ENCODE peak calls at places on chromosomes 2 and 18, in six cellular contexts. A is H9; J is adrenal gland; S is mammary epithelial cell; D is CD4-positive, alpha-beta T cell; H is lower lobe of right lung. C is an unnamed sample.

GRCh38 chr2:121036226-121036692 is 248.7 kb downstream of the TFCP2L1 start:
- DNase-seq in J (no peak), D (no peak), A (no peak), H (no peak), S (no peak), C (no peak)

GRCh38 chr2:1053781-1054180 is 103.1 kb downstream of the SNTG2 start:
- DNase-seq in D (no peak), J (no peak), S (no peak), H (no peak), A (no peak), C (no peak)

GRCh38 chr2:219679041-219679440 is 51.6 kb downstream of the SLC4A3 start:
- DNase-seq in S (no peak), J (no peak), H (no peak), A (no peak), D (no peak), C (no peak)

GRCh38 chr2:207239754-207240494 is 74.2 kb upstream of the KLF7 start:
- DNase-seq in S (peak), J (no peak), H (no peak), A (no peak), D (no peak), C (no peak)

GRCh38 chr2:88671786-88672427 is 19.6 kb upstream of the RPIA start:
- DNase-seq in J (no peak), S (peak), D (no peak), H (no peak), A (peak), C (no peak)

GRCh38 chr2:142131016-142131714 is at the start of gene LRP1B:
- DNase-seq in A (peak), S (peak), J (peak), H (no peak), D (no peak), C (no peak)

GRCh38 chr18:44767807-44768206 is 87.1 kb downstream of the SETBP1 start:
- DNase-seq in S (no peak), J (no peak), D (no peak), H (no peak), A (no peak), C (no peak)

GRCh38 chr2:186841940-186842339 is 7.0 kb downstream of the ZSWIM2 start:
- DNase-seq in D (no peak), A (no peak), H (no peak), J (no peak), S (no peak), C (no peak)

GRCh38 chr2:96084006-96084857 is 32.1 kb downstream of the ADRA2B start:
- DNase-seq in A (peak), S (no peak), J (no peak), D (no peak), H (peak), C (no peak)

GRCh38 chr2:100845141-100845991 is 25.4 kb downstream of the NPAS2 start:
- DNase-seq in J (no peak), D (no peak), S (no peak), A (no peak), H (no peak), C (no peak)

GRCh38 chr18:3796434-3796833 is 346.5 kb downstream of the TGIF1 start:
- DNase-seq in S (no peak), J (no peak), A (no peak), H (no peak), D (no peak), C (no peak)

GRCh38 chr2:70828914-70829824 is 6.4 kb downstream of the CD207 start:
- DNase-seq in J (no peak), A (no peak), S (no peak), H (no peak), D (no peak), C (peak)

GRCh38 chr18:57051586-57052044 is 95.3 kb upstream of the BOD1L2 start:
- DNase-seq in J (no peak), A (no peak), D (no peak), S (no peak), H (no peak), C (no peak)

GRCh38 chr2:69200107-69200520 is 186.9 kb downstream of the GFPT1 start:
- DNase-seq in S (no peak), J (no peak), D (no peak), A (no peak), H (no peak), C (peak)
- TF ChIP-seq CTCF in S (no peak), J (no peak), D (no peak), A (no peak), H (no peak), C (no peak)

DNA sequence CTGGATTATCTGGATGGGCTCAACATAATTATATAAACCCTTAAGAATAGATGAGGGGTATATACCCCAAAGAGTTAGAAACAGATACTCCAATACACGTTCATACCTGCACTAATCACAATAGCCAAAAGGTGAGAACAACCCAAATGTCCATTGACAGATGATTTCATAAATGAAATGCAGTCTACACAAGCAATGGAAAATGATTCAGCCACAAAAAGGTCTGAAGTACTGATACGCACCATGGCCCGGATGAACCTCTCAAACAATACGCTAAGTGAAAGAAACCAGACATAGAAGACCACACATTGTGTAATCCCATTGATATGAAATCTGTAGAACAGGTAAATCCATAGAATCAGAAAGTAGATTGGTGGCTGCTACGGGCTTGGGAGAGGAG is 316.8 kb downstream of the LPIN1 start:
- DNase-seq in D (no peak), J (no peak), A (no peak), S (no peak), H (no peak), C (no peak)
- H3K27ac ChIP-seq in D (no peak), J (no peak), A (no peak), S (no peak), H (no peak), C (no peak)

GRCh38 chr2:166329465-166329864 is 46.3 kb downstream of the SCN9A start:
- DNase-seq in D (no peak), J (no peak), H (no peak), S (no peak), A (no peak), C (no peak)
- TF ChIP-seq CTCF in D (no peak), J (no peak), H (no peak), S (no peak), A (no peak), C (no peak)

GRCh38 chr18:63779386-63779785 is 4.2 kb downstream of the SERPINB7 start:
- DNase-seq in J (no peak), A (no peak), D (no peak), H (no peak), S (peak), C (no peak)
- H3K27ac ChIP-seq in J (no peak), A (no peak), D (no peak), H (no peak), S (peak), C (no peak)

DNA sequence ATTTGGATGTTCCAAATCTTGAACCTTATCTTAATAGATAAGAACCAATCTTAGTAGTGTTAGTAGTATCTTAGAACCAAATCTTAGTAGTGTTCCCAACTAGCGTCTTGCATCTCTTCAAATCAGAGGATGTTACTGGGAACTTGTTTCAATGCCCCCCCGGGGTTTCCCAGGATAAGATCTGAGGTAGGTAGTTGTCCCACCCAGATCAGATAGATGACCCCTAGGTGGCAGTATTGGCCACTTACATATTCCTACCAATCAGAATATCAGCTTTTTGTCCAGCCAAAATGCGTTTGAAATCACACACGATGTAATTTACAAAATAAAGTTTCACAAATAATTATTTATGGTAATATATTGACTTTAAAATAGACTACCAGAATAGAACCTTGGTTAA is 314.8 kb downstream of the MBD2 start:
- DNase-seq in J (peak), A (no peak), H (no peak), D (no peak), S (peak), C (no peak)
- TF ChIP-seq CTCF in J (peak), A (no peak), H (peak), D (peak), S (peak), C (peak)

GRCh38 chr2:216695401-216695821 is at the start of gene IGFBP5:
- DNase-seq in S (no peak), J (peak), D (no peak), H (peak), A (peak), C (peak)
- H3K27ac ChIP-seq in S (no peak), J (peak), D (no peak), H (peak), A (no peak), C (peak)

C was measured in tibial artery.